ENCODE peak calls at places on chromosomes 7 and 10, in five cellular contexts. One of them, this sample, is unnamed.

GRCh38 chr10:5589963-5590511 is 65.3 kb downstream of the CALML3 start:
- DNase-seq in upper lobe of left lung: no peak
- DNase-seq in HepG2: no peak
- DNase-seq in transverse colon: no peak
- DNase-seq in H1: no peak
- DNase-seq in this sample: no peak

GRCh38 chr10:69403519-69403918 is 13.2 kb downstream of the TACR2 start:
- DNase-seq in upper lobe of left lung: no peak
- DNase-seq in HepG2: no peak
- DNase-seq in transverse colon: no peak
- DNase-seq in H1: no peak
- DNase-seq in this sample: no peak

GRCh38 chr10:48470893-48471805 is 133.7 kb downstream of the ARHGAP22 start:
- DNase-seq in upper lobe of left lung: peak; percentile 48
- DNase-seq in HepG2: no peak
- DNase-seq in transverse colon: no peak
- DNase-seq in H1: no peak
- DNase-seq in this sample: no peak

GRCh38 chr7:131722371-131722770 is 165.9 kb upstream of the PODXL start:
- DNase-seq in upper lobe of left lung: no peak
- DNase-seq in HepG2: no peak
- DNase-seq in transverse colon: no peak
- DNase-seq in H1: no peak
- DNase-seq in this sample: no peak

GRCh38 chr10:72248477-72249151 is 25.1 kb upstream of the DDIT4 start:
- DNase-seq in upper lobe of left lung: peak; percentile 74
- DNase-seq in HepG2: peak; percentile 68
- DNase-seq in transverse colon: peak; percentile 90
- DNase-seq in H1: no peak
- DNase-seq in this sample: peak; percentile 88

GRCh38 chr10:122264931-122265330 is 6.2 kb upstream of the BTBD16 start:
- DNase-seq in upper lobe of left lung: no peak
- DNase-seq in HepG2: no peak
- DNase-seq in transverse colon: no peak
- DNase-seq in H1: no peak
- DNase-seq in this sample: no peak

GRCh38 chr7:134594877-134595276 is 46.0 kb downstream of the AKR1B15 start:
- DNase-seq in upper lobe of left lung: no peak
- DNase-seq in HepG2: no peak
- DNase-seq in transverse colon: no peak
- DNase-seq in H1: no peak
- DNase-seq in this sample: no peak

GRCh38 chr7:52911795-52912194 is 123.6 kb upstream of the POM121L12 start:
- DNase-seq in upper lobe of left lung: peak; percentile 17
- DNase-seq in HepG2: no peak
- DNase-seq in transverse colon: no peak
- DNase-seq in H1: no peak
- DNase-seq in this sample: no peak

GRCh38 chr7:98456851-98457250 is 56.0 kb upstream of the BAIAP2L1 start:
- DNase-seq in upper lobe of left lung: no peak
- DNase-seq in HepG2: no peak
- DNase-seq in transverse colon: no peak
- DNase-seq in H1: no peak
- DNase-seq in this sample: no peak

GRCh38 chr10:112298581-112298980 is 15.4 kb downstream of the TECTB start:
- DNase-seq in upper lobe of left lung: no peak
- DNase-seq in HepG2: no peak
- DNase-seq in transverse colon: no peak
- DNase-seq in H1: no peak
- DNase-seq in this sample: no peak

GRCh38 chr10:48459270-48460147 is 145.4 kb downstream of the ARHGAP22 start:
- DNase-seq in upper lobe of left lung: peak; percentile 66
- DNase-seq in HepG2: no peak
- DNase-seq in transverse colon: no peak
- DNase-seq in H1: no peak
- DNase-seq in this sample: no peak

GRCh38 chr10:31947144-31947926 is 18.7 kb upstream of the ARHGAP12 start:
- DNase-seq in upper lobe of left lung: no peak
- DNase-seq in HepG2: peak; percentile 82
- DNase-seq in transverse colon: no peak
- DNase-seq in H1: no peak
- DNase-seq in this sample: no peak

GRCh38 chr7:6700793-6701192 is 6.0 kb downstream of the ZNF12 start:
- DNase-seq in upper lobe of left lung: no peak
- DNase-seq in HepG2: no peak
- DNase-seq in transverse colon: no peak
- DNase-seq in H1: no peak
- DNase-seq in this sample: no peak
- H3K27ac ChIP-seq in upper lobe of left lung: no peak overlapping the region
- H3K27ac ChIP-seq in HepG2: no peak overlapping the region
- H3K27ac ChIP-seq in transverse colon: no peak overlapping the region
- H3K27ac ChIP-seq in H1: no peak overlapping the region
- H3K27ac ChIP-seq in this sample: no peak overlapping the region

DNA sequence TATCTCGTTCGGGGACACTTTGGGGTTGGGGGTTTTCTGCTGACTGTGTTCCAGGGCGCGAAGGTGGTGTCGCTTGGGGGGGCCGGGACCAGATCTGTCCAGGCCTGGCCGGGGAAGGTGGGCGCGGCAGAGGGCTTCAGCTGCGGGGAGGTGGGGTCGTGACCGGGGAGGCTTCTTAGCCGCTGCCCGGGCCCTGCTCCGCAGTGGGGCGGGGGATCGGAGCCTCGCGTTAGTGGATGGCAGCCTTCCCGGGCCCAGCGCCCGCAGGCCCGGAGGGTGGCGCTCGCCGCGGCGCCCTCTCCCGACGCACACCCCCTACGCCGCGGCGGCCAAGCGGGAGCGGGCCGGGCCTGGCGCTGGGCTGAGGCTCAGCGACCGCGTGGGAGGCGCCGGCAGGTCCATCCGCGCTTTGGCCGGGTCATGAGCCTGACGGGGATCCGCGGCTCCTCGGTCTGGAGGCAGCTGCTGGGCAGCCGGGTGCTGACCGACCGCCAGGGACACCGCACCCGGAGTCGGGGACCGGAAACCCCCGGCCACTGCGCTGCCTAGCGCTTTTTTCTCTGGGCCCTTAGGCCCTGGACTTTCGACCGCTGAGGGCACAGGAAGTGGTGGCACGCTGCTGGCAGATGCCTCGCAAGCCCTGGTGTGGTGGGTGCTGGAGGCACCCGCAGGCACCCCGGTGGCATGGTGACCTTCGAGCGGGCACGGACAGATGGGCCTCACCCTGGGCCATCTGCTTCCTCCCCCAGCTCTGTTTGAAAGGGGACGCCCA is 1.2 kb downstream of the AGAP3 start:
- DNase-seq in upper lobe of left lung: peak; percentile 94
- DNase-seq in HepG2: peak; percentile 35
- DNase-seq in transverse colon: peak; percentile 74
- DNase-seq in H1: no peak
- DNase-seq in this sample: no peak
- H3K4me1 ChIP-seq in upper lobe of left lung: peaks cover 65% of the 10 kb centered on the region
- H3K4me1 ChIP-seq in HepG2: peaks cover 66% of the 10 kb centered on the region
- H3K4me1 ChIP-seq in transverse colon: peaks cover 41% of the 10 kb centered on the region
- H3K4me1 ChIP-seq in H1: peaks cover 43% of the 10 kb centered on the region
- H3K4me1 ChIP-seq in this sample: no peaks in the 10 kb centered on the region

GRCh38 chr10:9944690-9945089 is 1073.0 kb upstream of the CELF2 start:
- DNase-seq in upper lobe of left lung: no peak
- DNase-seq in HepG2: no peak
- DNase-seq in transverse colon: no peak
- DNase-seq in H1: no peak
- DNase-seq in this sample: no peak
- TF ChIP-seq EP300 in upper lobe of left lung: no peak
- TF ChIP-seq EP300 in HepG2: no peak
- TF ChIP-seq EP300 in transverse colon: no peak
- TF ChIP-seq EP300 in H1: no peak
- TF ChIP-seq EP300 in this sample: no peak

GRCh38 chr7:27141591-27142561 is 1.6 kb downstream of the HOXA5 start:
- DNase-seq in upper lobe of left lung: peak; percentile 70
- DNase-seq in HepG2: peak; percentile 63
- DNase-seq in transverse colon: peak; percentile 37
- DNase-seq in H1: no peak
- DNase-seq in this sample: no peak
- H3K27ac ChIP-seq in upper lobe of left lung: peak overlapping the region; percentile 96
- H3K27ac ChIP-seq in HepG2: peak overlapping the region; percentile 60
- H3K27ac ChIP-seq in transverse colon: peak overlapping the region; percentile 99
- H3K27ac ChIP-seq in H1: no peak overlapping the region
- H3K27ac ChIP-seq in this sample: peak overlapping the region; percentile 77

GRCh38 chr10:3095373-3096139 is 28.2 kb downstream of the PFKP start:
- DNase-seq in upper lobe of left lung: no peak
- DNase-seq in HepG2: peak; percentile 89
- DNase-seq in transverse colon: peak; percentile 35
- DNase-seq in H1: no peak
- DNase-seq in this sample: peak; percentile 64
- H3K4me1 ChIP-seq in upper lobe of left lung: peaks cover 10% of the 10 kb centered on the region
- H3K4me1 ChIP-seq in HepG2: peaks cover 55% of the 10 kb centered on the region
- H3K4me1 ChIP-seq in transverse colon: peaks cover 27% of the 10 kb centered on the region
- H3K4me1 ChIP-seq in H1: peaks cover under 1% of the 10 kb centered on the region
- H3K4me1 ChIP-seq in this sample: peaks cover 30% of the 10 kb centered on the region

GRCh38 chr7:141193066-141193465 is 119.2 kb downstream of the TMEM178B start:
- DNase-seq in upper lobe of left lung: no peak
- DNase-seq in HepG2: no peak
- DNase-seq in transverse colon: no peak
- DNase-seq in H1: no peak
- DNase-seq in this sample: no peak
- TF ChIP-seq EP300 in upper lobe of left lung: no peak
- TF ChIP-seq EP300 in HepG2: no peak
- TF ChIP-seq EP300 in transverse colon: no peak
- TF ChIP-seq EP300 in H1: no peak
- TF ChIP-seq EP300 in this sample: no peak

GRCh38 chr10:4147214-4147613 is 362.2 kb upstream of the KLF6 start:
- DNase-seq in upper lobe of left lung: no peak
- DNase-seq in HepG2: no peak
- DNase-seq in transverse colon: no peak
- DNase-seq in H1: no peak
- DNase-seq in this sample: no peak

GRCh38 chr10:4141471-4141870 is 356.5 kb upstream of the KLF6 start:
- DNase-seq in upper lobe of left lung: no peak
- DNase-seq in HepG2: no peak
- DNase-seq in transverse colon: no peak
- DNase-seq in H1: no peak
- DNase-seq in this sample: no peak

GRCh38 chr10:4150676-4151075 is 365.7 kb upstream of the KLF6 start:
- DNase-seq in upper lobe of left lung: no peak
- DNase-seq in HepG2: no peak
- DNase-seq in transverse colon: no peak
- DNase-seq in H1: no peak
- DNase-seq in this sample: no peak

DNA sequence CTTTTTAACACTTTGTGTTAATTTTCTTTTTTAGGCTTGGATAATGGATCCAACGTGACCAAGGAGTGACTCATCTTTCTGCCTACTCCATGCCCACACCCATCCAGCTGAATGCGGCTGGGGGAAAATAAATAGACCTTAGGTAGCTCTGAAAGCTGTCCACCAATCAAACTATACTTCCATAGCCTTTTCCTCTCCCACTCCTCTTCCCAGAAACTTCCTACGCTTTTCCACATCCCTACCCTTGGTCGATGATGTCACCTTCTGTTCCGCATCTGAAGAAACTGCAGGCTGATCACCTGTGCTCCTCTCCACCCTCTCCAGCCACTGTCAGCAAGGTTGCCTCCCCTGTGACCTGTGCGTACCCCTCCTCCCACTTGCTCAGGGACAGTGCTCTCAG is 359.8 kb upstream of the KLF6 start:
- DNase-seq in upper lobe of left lung: no peak
- DNase-seq in HepG2: no peak
- DNase-seq in transverse colon: no peak
- DNase-seq in H1: no peak
- DNase-seq in this sample: no peak
- H3K27ac ChIP-seq in upper lobe of left lung: no peak overlapping the region
- H3K27ac ChIP-seq in HepG2: no peak overlapping the region
- H3K27ac ChIP-seq in transverse colon: no peak overlapping the region
- H3K27ac ChIP-seq in H1: no peak overlapping the region
- H3K27ac ChIP-seq in this sample: no peak overlapping the region

GRCh38 chr7:151083071-151083823 is at the start of gene TMUB1:
- DNase-seq in upper lobe of left lung: peak; percentile 97
- DNase-seq in HepG2: peak; percentile 50
- DNase-seq in transverse colon: peak; percentile 86
- DNase-seq in H1: no peak
- DNase-seq in this sample: no peak
- H3K4me1 ChIP-seq in upper lobe of left lung: peaks cover 49% of the 10 kb centered on the region
- H3K4me1 ChIP-seq in HepG2: peaks cover 54% of the 10 kb centered on the region
- H3K4me1 ChIP-seq in transverse colon: peaks cover 53% of the 10 kb centered on the region
- H3K4me1 ChIP-seq in H1: peaks cover 51% of the 10 kb centered on the region
- H3K4me1 ChIP-seq in this sample: no peaks in the 10 kb centered on the region

DNA sequence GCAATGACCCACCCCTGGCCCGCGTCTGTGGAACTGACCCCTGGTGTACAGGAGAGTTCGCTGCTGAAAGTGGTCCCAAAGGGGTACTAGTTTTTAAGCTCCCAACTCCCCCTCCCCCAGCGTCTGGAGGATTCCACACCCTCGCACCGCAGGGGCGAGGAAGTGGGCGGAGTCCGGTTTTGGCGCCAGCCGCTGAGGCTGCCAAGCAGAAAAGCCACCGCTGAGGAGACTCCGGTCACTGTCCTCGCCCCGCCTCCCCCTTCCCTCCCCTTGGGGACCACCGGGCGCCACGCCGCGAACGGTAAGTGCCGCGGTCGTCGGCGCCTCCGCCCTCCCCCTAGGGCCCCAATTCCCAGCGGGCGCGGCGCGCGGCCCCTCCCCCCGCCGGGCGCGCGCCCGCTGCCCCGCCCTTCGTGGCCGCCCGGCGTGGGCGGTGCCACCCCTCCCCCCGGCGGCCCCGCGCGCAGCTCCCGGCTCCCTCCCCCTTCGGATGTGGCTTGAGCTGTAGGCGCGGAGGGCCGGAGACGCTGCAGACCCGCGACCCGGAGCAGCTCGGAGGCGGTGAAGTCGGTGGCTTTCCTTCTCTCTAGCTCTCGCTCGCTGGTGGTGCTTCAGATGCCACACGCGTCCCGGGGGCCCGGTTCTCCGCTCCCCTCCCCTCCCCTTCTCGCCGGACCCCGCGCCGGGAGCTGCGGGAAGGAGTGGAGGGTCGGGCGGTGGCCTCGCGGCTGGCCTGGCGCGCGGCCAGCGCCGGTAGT is at the start of gene CBX3:
- DNase-seq in upper lobe of left lung: peak; percentile 96
- DNase-seq in HepG2: peak; percentile 83
- DNase-seq in transverse colon: peak; percentile 91
- DNase-seq in H1: peak; percentile 91
- DNase-seq in this sample: peak; percentile 77
- TF ChIP-seq EP300 in upper lobe of left lung: no peak
- TF ChIP-seq EP300 in HepG2: no peak
- TF ChIP-seq EP300 in transverse colon: no peak
- TF ChIP-seq EP300 in H1: peak; percentile 13
- TF ChIP-seq EP300 in this sample: peak; percentile 91